ENCODE peak calls at places on chromosomes 13 and 19, in five cellular contexts. O, U, Q, N and B are unnamed samples.

GRCh38 chr13:101623469-101624209 is 171.2 kb downstream of the ITGBL1 start:
- DNase-seq in N (no peak), U (no peak), Q (no peak), O (no peak), B (no peak)

GRCh38 chr19:19670070-19670551 is 1.5 kb downstream of the ZNF101 start:
- DNase-seq in Q (no peak), U (no peak), N (no peak), O (no peak), B (no peak)

GRCh38 chr19:49859838-49860715 is 7.3 kb downstream of the PNKP start:
- DNase-seq in N (no peak), O (no peak), U (no peak), Q (no peak), B (no peak)

GRCh38 chr13:60099631-60100420 is 63.9 kb downstream of the DIAPH3 start:
- DNase-seq in Q (no peak), O (no peak), N (no peak), U (no peak), B (no peak)

GRCh38 chr13:21733475-21734311 is 62.8 kb downstream of the FGF9 start:
- DNase-seq in Q (no peak), U (no peak), O (no peak), N (no peak), B (no peak)

GRCh38 chr13:112645327-112645914 is 44.4 kb upstream of the ATP11A start:
- DNase-seq in U (no peak), Q (no peak), O (no peak), N (no peak), B (no peak)

GRCh38 chr19:13959962-13960862 is 7.9 kb downstream of the DCAF15 start:
- DNase-seq in U (no peak), N (no peak), Q (no peak), O (no peak), B (no peak)

GRCh38 chr13:100387416-100387815 is 201.2 kb downstream of the GGACT start:
- DNase-seq in Q (no peak), U (no peak), O (no peak), N (no peak), B (no peak)

GRCh38 chr19:2798733-2799132 is 13.4 kb downstream of the THOP1 start:
- DNase-seq in N (no peak), U (peak; percentile 69), O (peak; percentile 77), Q (no peak), B (no peak)

GRCh38 chr13:95535243-95535642 is 17.3 kb upstream of the CLDN10 start:
- DNase-seq in Q (no peak), N (no peak), U (peak; percentile 33), O (no peak), B (no peak)

GRCh38 chr13:20151612-20152011 is 9.2 kb downstream of the GJA3 start:
- DNase-seq in Q (no peak), U (no peak), O (no peak), N (no peak), B (no peak)

GRCh38 chr13:43981091-43981490 is 101.4 kb downstream of the LACC1 start:
- DNase-seq in O (no peak), U (no peak), Q (no peak), N (no peak), B (no peak)

DNA sequence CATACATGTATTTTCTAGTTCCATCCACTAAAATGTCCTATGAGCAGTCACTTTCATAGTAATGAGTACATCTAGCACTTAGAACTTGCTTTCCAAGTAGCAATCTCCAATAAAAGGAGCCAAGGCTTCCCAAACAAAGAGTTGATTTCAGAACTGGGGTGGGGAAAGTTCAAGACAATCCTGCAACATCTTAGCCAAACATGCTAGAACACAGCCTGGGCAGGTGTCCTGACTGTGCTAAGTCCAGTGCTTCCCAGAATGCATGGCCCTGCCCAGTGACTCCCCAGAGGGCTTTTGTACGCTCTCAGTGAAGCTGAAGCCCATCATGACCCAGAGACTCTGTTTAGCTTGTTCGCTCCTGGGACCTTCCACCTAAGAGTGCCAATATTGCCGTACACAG is 106.7 kb upstream of the UBAC2 start:
- DNase-seq in U (no peak), O (no peak), Q (peak; percentile 33), N (no peak), B (no peak)
- TF ChIP-seq POLR2A in U (no peak), O (no peak), Q (no peak), N (no peak), B (no peak)

DNA sequence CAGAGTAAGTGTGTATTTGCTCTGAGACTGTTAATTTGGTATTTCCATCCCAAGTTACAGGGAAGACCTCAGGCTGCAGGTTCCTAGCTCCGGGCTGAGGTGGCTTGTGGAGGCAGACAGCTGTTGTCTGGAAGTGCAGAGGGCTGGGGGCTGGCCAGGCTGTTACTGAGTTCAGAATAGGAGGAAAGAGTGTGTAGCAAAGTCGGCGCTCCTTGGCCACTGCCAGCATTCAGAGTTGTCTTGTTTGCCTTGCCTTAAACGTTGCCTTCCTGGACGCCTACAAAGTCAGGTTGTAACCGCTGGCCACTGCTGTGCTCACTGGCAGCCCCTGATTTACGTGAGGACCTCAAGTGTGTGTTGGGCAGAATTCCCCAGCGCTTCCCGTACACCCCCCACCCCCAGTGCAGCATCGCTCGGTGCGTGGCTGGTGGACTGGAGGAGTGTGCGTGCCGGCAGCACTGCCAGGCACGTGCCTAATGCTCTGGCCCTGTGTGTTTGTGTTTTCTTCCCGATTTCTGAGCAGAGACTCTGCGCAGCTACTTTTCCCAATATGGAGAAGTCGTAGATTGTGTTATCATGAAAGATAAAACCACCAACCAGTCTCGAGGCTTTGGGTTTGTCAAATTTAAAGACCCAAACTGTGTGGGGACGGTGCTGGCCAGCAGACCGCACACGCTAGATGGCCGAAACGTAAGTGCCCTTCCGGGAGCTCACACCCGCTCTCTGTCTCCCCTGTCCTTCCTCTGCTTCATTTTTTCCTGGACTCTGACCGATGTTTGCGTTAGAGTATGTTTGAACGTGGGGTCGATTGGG is 10.5 kb downstream of the DAZAP1 start:
- DNase-seq in Q (no peak), N (no peak), O (no peak), U (no peak), B (no peak)
- H3K27ac ChIP-seq in Q (peak overlapping the region; percentile 92), N (peak overlapping the region; percentile 80), O (peak overlapping the region; percentile 4), U (peak overlapping the region; percentile 25), B (no peak overlapping the region)

DNA sequence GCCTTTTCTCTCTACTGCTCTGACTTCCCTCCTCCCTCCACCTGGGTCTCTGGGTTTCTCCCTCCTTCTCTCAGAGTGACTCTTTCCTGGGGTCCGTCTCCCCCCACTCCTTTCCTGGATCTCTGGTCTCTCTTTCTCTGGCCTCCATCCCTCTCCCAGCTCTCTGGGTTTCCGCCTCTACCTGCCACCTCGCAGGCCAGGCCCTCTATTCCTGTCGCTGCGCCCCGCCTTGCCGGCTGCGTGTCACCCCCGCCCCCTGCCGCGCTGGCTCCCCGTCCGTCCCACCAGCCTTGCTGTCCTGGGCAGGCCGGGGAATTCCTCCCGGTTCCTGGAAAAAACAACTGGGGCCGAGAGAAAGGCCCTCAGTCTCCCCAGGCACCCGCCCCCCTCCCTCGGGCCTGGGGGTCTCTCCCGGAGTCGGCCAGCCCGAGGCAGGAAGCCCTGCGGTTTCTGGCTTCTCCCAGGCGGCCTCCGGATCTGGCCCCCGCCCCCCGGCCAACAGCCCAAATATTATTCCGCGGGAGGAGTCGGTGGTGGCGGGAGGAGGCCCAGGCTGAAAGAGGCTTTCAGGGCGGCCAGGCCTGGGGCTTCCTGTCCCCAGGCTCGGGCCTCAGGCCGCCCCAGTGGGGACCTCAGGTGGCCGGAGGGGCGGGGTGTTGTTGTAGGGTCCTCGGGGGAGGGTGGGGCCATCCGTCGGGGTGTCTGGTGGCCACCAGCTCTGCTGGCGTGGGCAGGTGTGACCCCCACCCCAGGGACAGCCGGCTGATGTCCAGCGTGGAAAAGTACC is 9.3 kb downstream of the IRF2BP1 start:
- DNase-seq in O (peak; percentile 63), N (peak; percentile 14), Q (peak; percentile 52), U (peak; percentile 85), B (peak; percentile 35)
- TF ChIP-seq POLR2A in O (no peak), N (no peak), Q (peak; percentile 43), U (peak; percentile 44), B (no peak)

DNA sequence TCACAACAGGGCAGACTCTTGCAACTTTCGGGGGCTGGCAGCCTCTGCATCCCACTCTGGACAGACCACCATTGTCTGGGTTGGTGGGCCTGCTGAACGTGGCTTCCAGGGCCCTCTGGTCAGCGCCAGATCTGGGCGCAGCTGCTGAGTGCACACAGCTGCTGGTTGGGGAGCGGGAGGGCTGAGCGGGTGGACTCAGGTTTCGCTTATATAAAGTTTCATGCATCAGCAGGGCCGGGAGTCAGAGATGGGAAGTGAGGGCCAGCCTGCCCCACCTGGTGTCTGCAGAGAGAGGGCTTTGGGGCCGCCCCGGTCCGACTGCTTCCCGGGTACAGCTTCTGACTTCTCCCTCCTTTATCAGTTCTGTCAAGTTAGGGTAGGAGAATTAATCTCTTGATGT is 6.9 kb downstream of the ARHGEF7 start:
- DNase-seq in U (no peak), N (no peak), O (no peak), Q (no peak), B (no peak)
- H3K27ac ChIP-seq in U (no peak overlapping the region), N (no peak overlapping the region), O (no peak overlapping the region), Q (no peak overlapping the region), B (no peak overlapping the region)